ENCODE peak calls at places on chromosomes 11 and 22, in five cellular contexts. E, A, C, W and B are unnamed samples.

GRCh38 chr11:42524534-42525227 is 787.1 kb upstream of the API5 start:
- DNase-seq in W (no peak), E (peak; percentile 65), C (no peak), A (peak; percentile 66), B (peak; percentile 87)

GRCh38 chr11:7871056-7871455 is 60.0 kb downstream of the OR10A6 start:
- DNase-seq in E (no peak), A (no peak), C (no peak), W (no peak), B (no peak)

GRCh38 chr11:78197816-78198215 is 9.1 kb downstream of the USP35 start:
- DNase-seq in E (no peak), A (no peak), W (no peak), C (no peak), B (no peak)

GRCh38 chr22:43346521-43346929 is 3.4 kb upstream of the SCUBE1 start:
- DNase-seq in E (peak; percentile 63), W (peak; percentile 67), A (peak; percentile 16), C (peak; percentile 65), B (peak; percentile 52)

GRCh38 chr11:843818-844692 is 1.4 kb downstream of the TSPAN4 start:
- DNase-seq in A (peak; percentile 76), C (peak; percentile 86), W (peak; percentile 96), E (peak; percentile 97), B (peak; percentile 68)

GRCh38 chr11:108775324-108775723 is 110.5 kb downstream of the DDX10 start:
- DNase-seq in C (no peak), E (no peak), W (no peak), A (no peak), B (no peak)

GRCh38 chr11:112555491-112556364 is 295.1 kb upstream of the PLET1 start:
- DNase-seq in C (peak; percentile 12), E (peak; percentile 16), W (peak; percentile 79), A (peak; percentile 16), B (peak; percentile 89)

GRCh38 chr22:22959147-22959827 is 71.7 kb downstream of the IGLL5 start:
- DNase-seq in A (peak; percentile 76), W (peak; percentile 79), E (peak; percentile 96), C (peak; percentile 40), B (peak; percentile 81)

GRCh38 chr11:102304686-102305085 is 12.6 kb upstream of the BIRC3 start:
- DNase-seq in W (no peak), A (no peak), E (no peak), C (no peak), B (no peak)
- H3K27ac ChIP-seq in W (no peak overlapping the region), A (no peak overlapping the region), E (no peak overlapping the region), C (peak overlapping the region; percentile 29), B (no peak overlapping the region)

DNA sequence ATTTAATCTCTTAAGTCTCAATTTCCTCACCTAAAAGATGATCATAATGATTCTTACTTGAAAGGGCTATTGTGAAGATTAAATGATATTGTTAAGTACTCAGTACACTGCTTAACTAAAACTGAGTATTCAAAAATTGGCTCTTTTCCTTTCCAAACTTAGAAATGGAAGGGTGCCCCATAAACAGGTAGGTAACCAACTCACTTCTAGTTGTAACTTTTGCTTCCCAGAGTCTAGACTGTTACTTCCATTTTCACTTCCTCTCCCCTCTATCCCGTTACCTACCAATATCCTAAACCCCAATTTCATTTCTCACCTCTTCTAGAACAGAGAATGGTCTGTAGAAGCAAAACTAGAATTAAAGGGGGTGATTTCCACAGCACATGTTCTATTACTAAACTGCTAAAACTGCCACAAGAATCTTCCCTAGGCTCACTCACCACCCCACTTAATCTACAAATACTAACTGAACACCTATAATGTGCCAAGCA is 50.0 kb downstream of the RRAS2 start:
- DNase-seq in C (no peak), W (no peak), E (no peak), A (no peak), B (no peak)
- TF ChIP-seq CTCF in C (no peak), W (peak; percentile 10), E (no peak), A (no peak), B (no peak)

GRCh38 chr11:130435671-130436070 is 7.3 kb upstream of the ADAMTS8 start:
- DNase-seq in C (no peak), W (no peak), A (peak; percentile 37), E (no peak), B (no peak)

GRCh38 chr11:130433357-130433756 is 4.9 kb upstream of the ADAMTS8 start:
- DNase-seq in A (no peak), W (no peak), C (no peak), E (no peak), B (no peak)

GRCh38 chr11:130434521-130435223 is 6.3 kb upstream of the ADAMTS8 start:
- DNase-seq in C (peak; percentile 79), A (peak; percentile 69), E (peak; percentile 88), W (peak; percentile 83), B (peak; percentile 91)

GRCh38 chr11:130437848-130438247 is 9.4 kb upstream of the ADAMTS8 start:
- DNase-seq in C (no peak), E (no peak), A (no peak), W (no peak), B (no peak)

GRCh38 chr11:130436171-130436570 is 7.8 kb upstream of the ADAMTS8 start:
- DNase-seq in W (no peak), E (no peak), A (no peak), C (no peak), B (no peak)
- H3K27ac ChIP-seq in W (no peak overlapping the region), E (no peak overlapping the region), A (no peak overlapping the region), C (peak overlapping the region; percentile 84), B (no peak overlapping the region)

GRCh38 chr11:118876261-118876660 is 7.4 kb upstream of the CXCR5 start:
- DNase-seq in W (no peak), C (no peak), A (no peak), E (no peak), B (no peak)

GRCh38 chr11:118873804-118874203 is 9.9 kb upstream of the CXCR5 start:
- DNase-seq in W (no peak), C (no peak), A (no peak), E (no peak), B (no peak)

GRCh38 chr11:118872403-118872821 is 11.3 kb upstream of the CXCR5 start:
- DNase-seq in E (no peak), A (no peak), C (no peak), W (no peak), B (no peak)

GRCh38 chr11:118868659-118869058 is 15.0 kb upstream of the CXCR5 start:
- DNase-seq in C (no peak), W (no peak), A (no peak), E (no peak), B (no peak)

DNA sequence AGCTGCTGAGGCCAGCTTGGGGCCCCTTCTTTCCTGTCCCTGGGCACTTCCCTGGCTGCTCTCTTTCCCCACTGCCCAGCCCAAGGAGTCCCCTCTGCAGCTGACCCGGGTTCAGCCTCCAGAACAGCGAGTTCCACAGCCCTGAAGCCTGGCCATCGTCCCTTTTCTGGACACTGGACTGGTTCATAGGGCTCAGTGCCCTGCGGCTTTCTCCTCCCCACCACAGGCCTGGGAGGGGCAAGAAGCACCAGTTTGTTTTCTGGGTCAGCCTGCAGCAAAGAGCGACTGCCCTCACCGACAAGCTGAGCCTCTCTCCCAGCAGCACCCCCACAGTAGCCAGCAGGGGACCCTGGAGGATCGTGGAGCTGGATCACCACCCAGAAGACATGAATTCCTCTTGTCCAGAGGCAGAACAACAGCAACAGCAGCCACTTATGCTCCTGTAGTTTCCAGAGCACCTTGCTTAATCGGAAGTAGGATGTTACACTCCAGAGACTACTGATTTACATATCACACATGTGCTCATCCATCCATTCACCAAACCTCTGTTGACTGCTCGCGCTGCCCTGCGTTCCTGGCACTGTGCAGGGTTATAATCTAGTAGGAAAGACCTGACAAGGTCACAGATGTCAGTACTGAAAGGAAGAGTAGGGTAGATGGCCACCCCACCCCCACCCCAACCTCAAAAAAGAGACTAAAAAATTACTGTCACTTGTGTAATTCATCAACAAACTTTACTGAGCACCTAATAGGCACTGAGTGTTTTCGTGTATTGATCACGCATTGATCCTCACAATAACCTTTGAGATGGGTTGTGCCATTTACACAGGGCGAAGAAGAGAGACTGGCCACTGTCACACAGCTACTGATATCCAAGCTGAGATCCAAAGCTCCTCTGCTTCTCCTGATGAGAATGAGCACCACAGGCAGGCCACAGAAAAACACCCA is 13.0 kb upstream of the CXCR5 start:
- DNase-seq in C (no peak), A (no peak), W (peak; percentile 71), E (peak; percentile 65), B (no peak)
- TF ChIP-seq CTCF in C (no peak), A (peak; percentile 43), W (no peak), E (peak; percentile 32), B (no peak)

DNA sequence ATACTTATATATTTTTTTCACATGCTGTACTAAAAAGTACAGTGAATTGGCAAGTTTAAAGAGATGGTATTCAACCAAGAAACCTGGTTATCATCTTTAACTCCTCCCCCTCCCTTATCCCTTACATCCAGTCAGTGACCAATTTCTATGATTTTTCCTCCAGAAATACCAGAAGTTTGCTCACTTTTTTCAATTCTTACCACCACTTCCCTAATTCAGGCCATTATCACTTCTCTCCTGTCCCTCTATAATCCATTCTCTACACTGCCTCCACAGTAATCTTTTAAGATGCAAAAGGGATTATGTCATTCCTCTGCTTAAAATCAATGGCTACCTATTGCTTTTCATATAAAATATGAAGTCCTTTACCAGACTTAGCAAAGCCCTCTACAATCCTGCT is 62.8 kb downstream of the CEP57 start:
- DNase-seq in W (no peak), C (no peak), A (no peak), E (no peak), B (no peak)
- H3K27ac ChIP-seq in W (no peak overlapping the region), C (no peak overlapping the region), A (no peak overlapping the region), E (no peak overlapping the region), B (no peak overlapping the region)

DNA sequence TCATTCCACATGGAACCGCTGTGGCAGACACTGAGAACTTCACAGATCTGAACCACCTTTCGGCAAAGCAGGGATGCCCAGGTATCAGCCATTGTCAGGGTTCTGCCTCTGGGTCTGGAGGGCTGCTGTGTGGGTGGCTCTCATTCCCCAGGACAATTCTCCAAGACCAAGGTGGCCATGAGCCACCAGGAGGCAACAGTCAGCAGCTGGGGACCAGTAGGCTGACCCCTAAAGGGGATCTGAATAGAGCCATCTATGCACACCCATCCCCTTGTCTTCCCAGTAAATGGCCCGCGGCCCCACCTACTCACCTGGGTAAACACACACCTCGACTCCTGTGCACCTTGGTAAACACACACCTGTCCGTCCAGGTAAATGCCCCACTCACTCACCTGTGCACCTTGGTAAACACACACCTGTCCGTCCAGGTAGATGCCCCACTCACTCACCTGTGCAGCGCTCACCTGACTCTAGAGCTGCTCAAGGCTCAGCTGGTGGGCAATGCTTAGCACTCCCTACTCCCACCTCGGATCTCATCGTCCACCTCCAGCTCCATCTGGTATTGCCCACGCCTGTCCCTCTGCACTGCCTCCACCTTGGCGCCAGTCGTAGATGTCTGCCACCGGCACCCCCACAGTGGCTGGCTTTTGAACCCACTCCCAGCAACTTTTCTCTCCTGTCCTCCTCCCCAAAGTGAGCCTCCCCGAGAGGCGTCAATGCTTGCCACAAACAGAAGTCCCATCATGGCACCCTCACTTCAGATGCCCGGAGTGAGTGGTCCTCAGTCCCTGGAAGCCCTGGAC is 10.2 kb downstream of the SLC25A1 start:
- DNase-seq in E (no peak), A (no peak), C (no peak), W (no peak), B (no peak)
- TF ChIP-seq CTCF in E (no peak), A (peak; percentile 18), C (no peak), W (no peak), B (no peak)